ENCODE peak calls at places on chromosomes 11 and 22, in six cellular contexts. G is dorsolateral prefrontal cortex, Y is WTC11, K is upper lobe of left lung, I is AG09319, Q is epithelial cell of esophagus. C is an unnamed sample.

GRCh38 chr22:49657275-49657973 is 170.2 kb downstream of the BRD1 start:
- DNase-seq in G (no peak), Y (no peak), K (peak), I (no peak), Q (no peak), C (no peak)

GRCh38 chr11:120334894-120335462 is 1.2 kb upstream of the ARHGEF12 start:
- DNase-seq in G (no peak), Y (peak), K (peak), I (peak), Q (peak), C (peak)

GRCh38 chr11:128294001-128294684 is 293.2 kb downstream of the ETS1 start:
- DNase-seq in G (no peak), Y (no peak), K (no peak), I (no peak), Q (no peak), C (no peak)

GRCh38 chr11:124899376-124900145 is 1.9 kb upstream of the ROBO4 start:
- DNase-seq in G (no peak), Y (no peak), K (no peak), I (no peak), Q (no peak), C (no peak)

GRCh38 chr22:23161029-23161428 is 15.8 kb downstream of the RAB36 start:
- DNase-seq in G (no peak), Y (no peak), K (no peak), I (no peak), Q (no peak), C (no peak)

GRCh38 chr11:128757235-128757711 is 63.4 kb downstream of the FLI1 start:
- DNase-seq in G (no peak), Y (peak), K (peak), I (no peak), Q (peak), C (no peak)

GRCh38 chr11:111604392-111605009 is 2.3 kb downstream of the SIK2 start:
- DNase-seq in G (no peak), Y (no peak), K (no peak), I (no peak), Q (peak), C (no peak)

GRCh38 chr11:119166368-119167076 is 2.0 kb upstream of the NLRX1 start:
- DNase-seq in G (no peak), Y (no peak), K (no peak), I (no peak), Q (peak), C (no peak)

GRCh38 chr11:10487002-10487647 is 32.1 kb downstream of the AMPD3 start:
- DNase-seq in G (no peak), Y (no peak), K (no peak), I (no peak), Q (no peak), C (no peak)

GRCh38 chr11:109342261-109342660 is 79.7 kb upstream of the C11orf87 start:
- DNase-seq in G (no peak), Y (no peak), K (no peak), I (no peak), Q (peak), C (no peak)

GRCh38 chr22:38867124-38867455 is 4.9 kb downstream of the CBX6 start:
- DNase-seq in G (no peak), Y (no peak), K (peak), I (no peak), Q (no peak), C (no peak)

GRCh38 chr11:118791961-118792578 is 1.1 kb upstream of the DDX6 start:
- DNase-seq in G (no peak), Y (peak), K (peak), I (no peak), Q (peak), C (peak)

GRCh38 chr22:21446128-21446826 is 20.9 kb upstream of the TMEM191C start:
- DNase-seq in G (peak), Y (peak), K (peak), I (no peak), Q (no peak), C (no peak)

GRCh38 chr22:42145175-42145574 is 14.6 kb upstream of the CYP2D6 start:
- DNase-seq in G (no peak), Y (no peak), K (no peak), I (no peak), Q (no peak), C (no peak)

GRCh38 chr11:65187146-65187675 is 5.5 kb downstream of the CAPN1 start:
- DNase-seq in G (no peak), Y (no peak), K (no peak), I (no peak), Q (no peak), C (no peak)

GRCh38 chr11:100687630-100688395 is 725 bp downstream of the ARHGAP42 start:
- DNase-seq in G (no peak), Y (peak), K (peak), I (peak), Q (peak), C (peak)

GRCh38 chr22:50691521-50691920 is 18.9 kb downstream of the SHANK3 start:
- DNase-seq in G (peak), Y (no peak), K (peak), I (no peak), Q (peak), C (no peak)

C was measured in amygdala.